ENCODE peak calls at places on chromosomes 4 and X, in six cellular contexts. R is A549, Y is neural progenitor cell, E is fibroblast of lung, X is OCI-LY7, M is IMR-90. G is an unnamed sample.

GRCh38 chr4:94339779-94340178 is 2.9 kb downstream of the HPGDS start:
- DNase-seq in X (no peak), E (no peak), R (no peak), Y (no peak), M (no peak), G (no peak)

GRCh38 chr4:62571494-62571893 is 1371.4 kb downstream of the ADGRL3 start:
- DNase-seq in X (no peak), R (no peak), Y (no peak), E (no peak), M (no peak), G (no peak)

GRCh38 chr4:68951078-68951805 is at the start of gene UGT2A3:
- DNase-seq in X (no peak), R (no peak), M (no peak), Y (no peak), E (no peak), G (no peak)

GRCh38 chrX:3286196-3286920 is 60.1 kb downstream of the MXRA5 start:
- DNase-seq in X (no peak), Y (no peak), R (no peak), E (peak), M (peak), G (no peak)

GRCh38 chr4:13527192-13527982 is 16.9 kb downstream of the NKX3-2 start:
- DNase-seq in Y (no peak), R (no peak), X (no peak), M (no peak), E (no peak), G (no peak)

GRCh38 chr4:81454498-81454897 is 17.2 kb downstream of the RASGEF1B start:
- DNase-seq in Y (no peak), M (peak), E (no peak), R (no peak), X (no peak), G (no peak)

GRCh38 chr4:156734965-156735895 is 236.4 kb downstream of the PDGFC start:
- DNase-seq in E (no peak), M (peak), X (no peak), Y (no peak), R (no peak), G (no peak)

GRCh38 chr4:57020467-57021101 is 41.9 kb downstream of the POLR2B start:
- DNase-seq in X (no peak), M (peak), E (peak), Y (no peak), R (no peak), G (no peak)

GRCh38 chr4:38210396-38211114 is 250.4 kb downstream of the PTTG2 start:
- DNase-seq in X (no peak), M (no peak), R (no peak), Y (no peak), E (no peak), G (no peak)

GRCh38 chr4:2135083-2135482 is 76.0 kb downstream of the NAT8L start:
- DNase-seq in M (peak), E (peak), Y (no peak), X (no peak), R (no peak), G (peak)

GRCh38 chr4:78602334-78602733 is 50.8 kb downstream of the ANXA3 start:
- DNase-seq in E (peak), X (no peak), Y (no peak), M (no peak), R (no peak), G (no peak)

GRCh38 chrX:40887476-40887875 is 152.1 kb upstream of the MED14 start:
- DNase-seq in M (peak), E (no peak), Y (no peak), R (no peak), X (no peak), G (no peak)

GRCh38 chrX:53280703-53281320 is 572 bp downstream of the IQSEC2 start:
- DNase-seq in Y (peak), E (peak), R (no peak), M (peak), X (no peak), G (no peak)

GRCh38 chrX:106201502-106202178 is 33.5 kb downstream of the PWWP3B start:
- DNase-seq in M (no peak), X (no peak), Y (peak), E (no peak), R (no peak), G (no peak)

GRCh38 chr4:48124870-48125269 is 9.2 kb downstream of the TXK start:
- DNase-seq in X (no peak), Y (no peak), R (no peak), E (no peak), M (no peak), G (no peak)

GRCh38 chr4:71537551-71538065 is 198.8 kb downstream of the SLC4A4 start:
- DNase-seq in R (no peak), Y (no peak), X (no peak), M (no peak), E (no peak), G (no peak)

GRCh38 chr4:185566972-185567749 is 31.9 kb upstream of the PDLIM3 start:
- DNase-seq in R (no peak), Y (no peak), X (no peak), E (peak), M (peak), G (no peak)

GRCh38 chr4:75995727-75996126 is 5.0 kb upstream of the SDAD1 start:
- DNase-seq in E (peak), M (peak), X (peak), R (no peak), Y (peak), G (peak)

GRCh38 chr4:150302553-150302952 is 224.3 kb downstream of the DCLK2 start:
- DNase-seq in Y (no peak), R (peak), E (peak), M (peak), X (no peak), G (no peak)

GRCh38 chr4:154707877-154708276 is 35.9 kb upstream of the LRAT start:
- DNase-seq in R (no peak), E (no peak), Y (no peak), X (no peak), M (no peak), G (no peak)

GRCh38 chr4:129213692-129214091 is 117.7 kb downstream of the C4orf33 start:
- DNase-seq in Y (no peak), M (no peak), X (no peak), E (no peak), R (no peak), G (no peak)

GRCh38 chrX:22652596-22652995 is 347.2 kb upstream of the DDX53 start:
- DNase-seq in M (peak), R (no peak), X (no peak), Y (peak), E (peak), G (no peak)

GRCh38 chrX:20378291-20378920 is 111.7 kb upstream of the RPS6KA3 start:
- DNase-seq in X (peak), R (peak), Y (no peak), E (no peak), M (peak), G (no peak)

GRCh38 chrX:20373063-20373462 is 106.4 kb upstream of the RPS6KA3 start:
- DNase-seq in Y (no peak), R (no peak), E (no peak), M (no peak), X (no peak), G (no peak)

GRCh38 chrX:20374450-20374849 is 107.7 kb upstream of the RPS6KA3 start:
- DNase-seq in E (no peak), R (no peak), M (no peak), X (no peak), Y (no peak), G (no peak)

GRCh38 chrX:20372533-20372932 is 105.8 kb upstream of the RPS6KA3 start:
- DNase-seq in Y (no peak), R (no peak), E (no peak), X (no peak), M (no peak), G (no peak)

GRCh38 chrX:20374866-20375530 is 108.3 kb upstream of the RPS6KA3 start:
- DNase-seq in R (no peak), M (no peak), X (peak), Y (no peak), E (no peak), G (no peak)
- H3K4me3 ChIP-seq in R (no peak), M (no peak), X (no peak), Y (no peak), E (no peak), G (no peak)

GRCh38 chr4:131257241-131257640 is 1891.9 kb upstream of the PCDH10 start:
- DNase-seq in E (no peak), M (no peak), R (no peak), X (no peak), Y (no peak), G (no peak)
- H3K4me2 ChIP-seq in E (no peak), M (no peak), R (no peak), X (no peak), Y (no peak), G (no peak)

GRCh38 chrX:50068893-50069292 is 131.9 kb downstream of the AKAP4 start:
- DNase-seq in Y (no peak), R (no peak), X (no peak), E (no peak), M (no peak), G (no peak)

GRCh38 chrX:50066318-50066937 is 134.4 kb downstream of the AKAP4 start:
- DNase-seq in R (no peak), M (no peak), X (no peak), E (no peak), Y (no peak), G (no peak)

GRCh38 chrX:50071507-50071906 is 129.3 kb downstream of the AKAP4 start:
- DNase-seq in M (no peak), E (no peak), R (no peak), X (no peak), Y (no peak), G (no peak)

GRCh38 chrX:50068293-50068568 is 132.6 kb downstream of the AKAP4 start:
- DNase-seq in Y (no peak), R (no peak), E (no peak), M (no peak), X (no peak), G (no peak)

GRCh38 chrX:50067435-50068292 is 133.1 kb downstream of the AKAP4 start:
- DNase-seq in M (peak), E (peak), Y (peak), X (no peak), R (peak), G (no peak)
- H3K4me3 ChIP-seq in M (no peak), E (no peak), Y (peak), X (no peak), R (no peak), G (no peak)

GRCh38 chr4:8858925-8859210 is 12.8 kb downstream of the HMX1 start:
- DNase-seq in M (no peak), Y (no peak), E (no peak), R (no peak), X (no peak), G (no peak)

GRCh38 chr4:8859550-8860095 is 12.0 kb downstream of the HMX1 start:
- DNase-seq in Y (peak), R (no peak), M (no peak), E (no peak), X (no peak), G (no peak)

GRCh38 chr4:8861576-8862279 is 9.9 kb downstream of the HMX1 start:
- DNase-seq in E (no peak), M (no peak), R (no peak), X (no peak), Y (peak), G (no peak)

GRCh38 chr4:8860892-8861575 is 10.6 kb downstream of the HMX1 start:
- DNase-seq in E (no peak), M (no peak), Y (peak), R (no peak), X (no peak), G (no peak)

DNA sequence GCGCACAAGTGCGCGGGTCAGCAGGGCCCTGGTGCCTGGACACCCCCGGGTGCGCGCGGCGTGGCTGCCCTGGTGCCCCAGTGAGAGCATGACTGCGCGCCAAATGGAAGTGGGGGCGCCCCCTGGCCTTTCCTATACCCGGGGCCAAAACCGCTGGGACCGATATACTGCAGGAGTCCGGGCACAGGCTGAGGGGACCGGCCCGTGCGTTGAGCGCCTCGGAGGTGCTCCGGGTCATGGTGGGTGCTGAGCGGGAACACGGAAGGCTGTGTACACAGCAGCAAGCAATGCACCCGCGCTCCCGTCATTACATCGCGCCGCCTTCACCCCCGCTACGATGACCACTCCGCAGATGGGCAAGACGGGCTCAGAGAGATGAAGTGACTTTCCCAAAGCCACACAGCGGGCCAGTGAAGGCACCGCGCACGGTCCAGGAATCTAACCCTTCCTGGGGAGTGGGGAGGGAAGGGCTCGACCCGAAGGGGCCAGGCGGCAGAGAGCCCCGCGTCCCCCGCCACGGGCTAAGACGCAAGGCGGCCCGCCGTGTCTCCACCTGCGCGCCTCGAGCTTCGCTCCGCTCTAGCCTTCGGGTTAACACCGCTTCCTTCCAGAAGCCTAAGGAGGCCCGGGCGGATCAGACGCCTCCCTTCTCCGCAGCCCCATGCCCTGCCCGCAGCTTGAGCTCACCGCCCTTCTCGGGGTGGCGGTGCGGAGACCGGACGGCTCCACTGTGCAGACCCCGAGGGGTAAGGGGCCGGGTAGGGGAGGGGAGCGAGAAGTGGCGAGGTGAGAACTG is 11.3 kb downstream of the HMX1 start:
- DNase-seq in R (no peak), E (no peak), Y (peak), X (no peak), M (no peak), G (no peak)
- H3K4me2 ChIP-seq in R (peak), E (no peak), Y (peak), X (no peak), M (no peak), G (no peak)

GRCh38 chr4:168566736-168567135 is 69.9 kb downstream of the PALLD start:
- DNase-seq in Y (no peak), M (no peak), X (no peak), R (no peak), E (no peak), G (no peak)
- H3K4me3 ChIP-seq in Y (no peak), M (no peak), X (no peak), R (no peak), E (no peak), G (no peak)

GRCh38 chr4:124947622-124948265 is 235.2 kb upstream of the ANKRD50 start:
- DNase-seq in E (no peak), M (no peak), X (no peak), Y (no peak), R (no peak), G (no peak)
- H3K4me2 ChIP-seq in E (no peak), M (peak), X (no peak), Y (no peak), R (peak), G (no peak)